ENCODE peak calls at places on chromosomes 12 and 14, in six cellular contexts. A, C, X, E, B and W are unnamed samples.

GRCh38 chr14:103123634-103124500 is 606 bp downstream of the TNFAIP2 start:
- DNase-seq in A (no peak), C (peak; percentile 57), X (no peak), E (no peak), B (peak; percentile 85), W (peak; percentile 91)

GRCh38 chr12:39390752-39391151 is 52.2 kb downstream of the KIF21A start:
- DNase-seq in A (no peak), C (no peak), X (no peak), E (no peak), B (no peak), W (no peak)

GRCh38 chr12:31759621-31760459 is 31.0 kb upstream of the AMN1 start:
- DNase-seq in A (no peak), C (no peak), X (no peak), E (no peak), B (no peak), W (no peak)

GRCh38 chr12:123171967-123172366 is 21.1 kb upstream of the PITPNM2 start:
- DNase-seq in A (no peak), C (no peak), X (no peak), E (no peak), B (no peak), W (no peak)

GRCh38 chr14:24818054-24818822 is 184.2 kb upstream of the GZMB start:
- DNase-seq in A (no peak), C (peak; percentile 26), X (no peak), E (no peak), B (no peak), W (no peak)

GRCh38 chr12:21138016-21138415 is 7.0 kb downstream of the SLCO1B1 start:
- DNase-seq in A (no peak), C (no peak), X (no peak), E (no peak), B (no peak), W (no peak)

GRCh38 chr12:65640489-65640901 is 183.8 kb upstream of the HMGA2 start:
- DNase-seq in A (no peak), C (no peak), X (no peak), E (no peak), B (no peak), W (no peak)

GRCh38 chr12:131915774-131916173 is 13.3 kb upstream of the PUS1 start:
- DNase-seq in A (no peak), C (no peak), X (no peak), E (no peak), B (peak; percentile 62), W (no peak)

GRCh38 chr14:75226755-75227544 is 50.5 kb upstream of the TMED10 start:
- DNase-seq in A (no peak), C (no peak), X (no peak), E (no peak), B (no peak), W (no peak)

GRCh38 chr14:86942939-86943338 is 1050.0 kb downstream of the GALC start:
- DNase-seq in A (no peak), C (no peak), X (no peak), E (no peak), B (no peak), W (no peak)

GRCh38 chr12:76470028-76470939 is 89.3 kb downstream of the OSBPL8 start:
- DNase-seq in A (no peak), C (peak; percentile 90), X (no peak), E (no peak), B (no peak), W (no peak)

GRCh38 chr12:109734219-109735000 is 20.8 kb downstream of the FAM222A start:
- DNase-seq in A (no peak), C (no peak), X (peak; percentile 60), E (no peak), B (peak; percentile 97), W (peak; percentile 62)

GRCh38 chr14:33941727-33942126 is 9.1 kb downstream of the EGLN3 start:
- DNase-seq in A (no peak), C (no peak), X (no peak), E (no peak), B (no peak), W (no peak)

GRCh38 chr12:102459314-102459713 is 21.0 kb downstream of the IGF1 start:
- DNase-seq in A (no peak), C (no peak), X (no peak), E (no peak), B (no peak), W (no peak)

GRCh38 chr12:118360785-118361404 is 11.8 kb downstream of the TAOK3 start:
- DNase-seq in A (no peak), C (peak; percentile 69), X (no peak), E (no peak), B (no peak), W (no peak)

GRCh38 chr12:55940065-55940732 is 9.2 kb downstream of the DGKA start:
- DNase-seq in A (peak; percentile 84), C (peak; percentile 83), X (peak; percentile 64), E (peak; percentile 78), B (peak; percentile 99), W (peak; percentile 87)

GRCh38 chr12:52132754-52133161 is 53.3 kb downstream of the SMIM41 start:
- DNase-seq in A (no peak), C (no peak), X (no peak), E (no peak), B (peak; percentile 30), W (no peak)

GRCh38 chr14:103546651-103547454 is 15.6 kb downstream of the BAG5 start:
- DNase-seq in A (no peak), C (peak; percentile 48), X (peak; percentile 51), E (peak; percentile 90), B (peak; percentile 96), W (peak; percentile 89)

GRCh38 chr14:77314043-77314442 is 6.6 kb downstream of the POMT2 start:
- DNase-seq in A (no peak), C (peak; percentile 89), X (no peak), E (no peak), B (peak; percentile 77), W (no peak)

GRCh38 chr14:97976861-97977260 is 1179.7 kb downstream of the VRK1 start:
- DNase-seq in A (no peak), C (no peak), X (no peak), E (no peak), B (no peak), W (no peak)

GRCh38 chr14:92435154-92435553 is 78.4 kb upstream of the RIN3 start:
- DNase-seq in A (no peak), C (no peak), X (no peak), E (no peak), B (no peak), W (no peak)

GRCh38 chr14:29016050-29016900 is 249.7 kb downstream of the FOXG1 start:
- DNase-seq in A (peak; percentile 51), C (peak; percentile 49), X (peak; percentile 52), E (peak; percentile 42), B (peak; percentile 91), W (peak; percentile 54)

GRCh38 chr14:97456497-97456896 is 659.3 kb downstream of the VRK1 start:
- DNase-seq in A (no peak), C (no peak), X (no peak), E (no peak), B (no peak), W (no peak)

GRCh38 chr14:68655021-68655811 is 137.7 kb downstream of the ZFP36L1 start:
- DNase-seq in A (no peak), C (no peak), X (no peak), E (no peak), B (no peak), W (peak; percentile 73)

GRCh38 chr12:26473291-26473690 is 277.9 kb downstream of the SSPN start:
- DNase-seq in A (no peak), C (no peak), X (no peak), E (no peak), B (no peak), W (no peak)

GRCh38 chr14:50064993-50065392 is 51.4 kb downstream of the VCPKMT start:
- DNase-seq in A (no peak), C (no peak), X (no peak), E (no peak), B (no peak), W (no peak)

GRCh38 chr12:124390442-124391116 is 95.7 kb downstream of the RFLNA start:
- DNase-seq in A (no peak), C (peak; percentile 88), X (no peak), E (no peak), B (no peak), W (peak; percentile 87)

GRCh38 chr12:116539905-116540482 is 19.2 kb upstream of the MAP1LC3B2 start:
- DNase-seq in A (peak; percentile 66), C (peak; percentile 58), X (peak; percentile 51), E (no peak), B (peak; percentile 83), W (peak; percentile 86)